ENCODE peak calls at places on chromosomes 2 and 18, in six cellular contexts. L, A, K, N, W and T are unnamed samples.

GRCh38 chr2:216863946-216864345 is 4.1 kb upstream of the TNP1 start:
- DNase-seq in L (no peak), A (no peak), K (no peak), N (no peak), W (no peak), T (no peak)

GRCh38 chr2:100733344-100734187 is 86.4 kb upstream of the NPAS2 start:
- DNase-seq in W (peak), K (no peak), N (peak), A (no peak), L (no peak), T (peak)

GRCh38 chr2:176188969-176189665 is 649 bp downstream of the HOXD1 start:
- DNase-seq in K (no peak), L (no peak), A (no peak), N (peak), W (no peak), T (no peak)

GRCh38 chr2:39488450-39488849 is 51.4 kb upstream of the MAP4K3 start:
- DNase-seq in L (no peak), A (no peak), K (no peak), W (no peak), N (no peak), T (peak)

GRCh38 chr2:41966920-41967319 is 80.9 kb upstream of the PKDCC start:
- DNase-seq in N (no peak), K (no peak), W (no peak), A (peak), L (no peak), T (no peak)

GRCh38 chr2:32627441-32627900 is 379 bp upstream of the TTC27 start:
- DNase-seq in W (peak), K (no peak), N (peak), A (peak), L (no peak), T (no peak)

GRCh38 chr2:10345126-10345525 is 42.4 kb downstream of the HPCAL1 start:
- DNase-seq in L (no peak), N (no peak), W (no peak), K (no peak), A (no peak), T (no peak)

GRCh38 chr18:24627644-24628315 is 167.3 kb downstream of the HRH4 start:
- DNase-seq in W (no peak), A (no peak), N (no peak), L (no peak), K (no peak), T (no peak)

GRCh38 chr2:175207741-175208438 is 26.4 kb upstream of the ATP5MC3 start:
- DNase-seq in K (no peak), L (peak), A (no peak), W (no peak), N (no peak), T (no peak)

GRCh38 chr18:25005602-25006375 is 346.2 kb downstream of the ZNF521 start:
- DNase-seq in W (no peak), L (no peak), K (no peak), N (no peak), A (no peak), T (no peak)

GRCh38 chr18:55189972-55190371 is 230.7 kb upstream of the CCDC68 start:
- DNase-seq in A (no peak), N (peak), L (no peak), K (no peak), W (no peak), T (no peak)

GRCh38 chr2:62501794-62502500 is 4.0 kb downstream of the TMEM17 start:
- DNase-seq in L (no peak), A (no peak), W (no peak), K (no peak), N (no peak), T (peak)

GRCh38 chr2:174332607-174333001 is 2.1 kb upstream of the SP9 start:
- DNase-seq in K (no peak), L (no peak), A (no peak), W (no peak), N (peak), T (peak)

GRCh38 chr2:174334781-174335604 is at the start of gene SP9:
- DNase-seq in A (no peak), N (peak), W (no peak), L (no peak), K (peak), T (no peak)

GRCh38 chr18:58579561-58580047 is 49.3 kb downstream of the ALPK2 start:
- DNase-seq in L (no peak), N (no peak), K (no peak), A (no peak), W (no peak), T (no peak)

GRCh38 chr2:44972771-44973535 is 31.5 kb downstream of the SIX3 start:
- DNase-seq in N (no peak), L (no peak), K (no peak), W (no peak), A (no peak), T (no peak)

GRCh38 chr18:67007999-67008398 is 404.1 kb upstream of the CDH19 start:
- DNase-seq in A (no peak), W (no peak), N (no peak), K (no peak), L (no peak), T (no peak)

GRCh38 chr2:70645733-70646420 is 92.3 kb upstream of the TGFA start:
- DNase-seq in K (no peak), L (no peak), N (peak), W (peak), A (peak), T (peak)

GRCh38 chr2:109222825-109223471 is 93.9 kb downstream of the SH3RF3 start:
- DNase-seq in K (no peak), A (no peak), L (no peak), N (no peak), W (no peak), T (no peak)

GRCh38 chr2:143802871-143803650 is 673.8 kb downstream of the ARHGAP15 start:
- DNase-seq in N (no peak), L (no peak), K (no peak), W (no peak), A (no peak), T (no peak)

GRCh38 chr2:71045151-71045550 is 23.3 kb upstream of the NAGK start:
- DNase-seq in A (no peak), L (no peak), K (no peak), N (no peak), W (no peak), T (no peak)

GRCh38 chr18:40017026-40017425 is 1938.0 kb upstream of the PIK3C3 start:
- DNase-seq in L (no peak), K (no peak), W (no peak), A (no peak), N (no peak), T (no peak)

GRCh38 chr2:160440888-160441287 is 52.7 kb downstream of the RBMS1 start:
- DNase-seq in W (no peak), K (no peak), N (no peak), L (no peak), A (no peak), T (no peak)

GRCh38 chr2:54464334-54464733 is 8.2 kb downstream of the SPTBN1 start:
- DNase-seq in K (no peak), W (no peak), A (no peak), N (no peak), L (no peak), T (no peak)

GRCh38 chr2:144998435-144998834 is 478.5 kb upstream of the ZEB2 start:
- DNase-seq in L (no peak), A (no peak), W (no peak), N (no peak), K (no peak), T (no peak)

GRCh38 chr2:71282493-71282892 is 49.1 kb upstream of the ZNF638 start:
- DNase-seq in A (no peak), N (no peak), L (no peak), K (no peak), W (no peak), T (peak)

GRCh38 chr2:102112692-102113665 is 29.6 kb upstream of the IL1R1 start:
- DNase-seq in W (no peak), A (no peak), N (no peak), L (no peak), K (no peak), T (no peak)

GRCh38 chr2:225512873-225513580 is 113.5 kb downstream of the NYAP2 start:
- DNase-seq in A (no peak), L (no peak), W (no peak), K (no peak), N (no peak), T (peak)

GRCh38 chr2:26658691-26659346 is 17.7 kb upstream of the CIB4 start:
- DNase-seq in K (no peak), A (no peak), L (no peak), W (no peak), N (no peak), T (no peak)

GRCh38 chr2:190649035-190649797 is at the start of gene NAB1:
- DNase-seq in L (peak), K (peak), W (peak), A (peak), N (peak), T (peak)

GRCh38 chr2:36704475-36705150 is 8.1 kb downstream of the VIT start:
- DNase-seq in A (no peak), L (no peak), N (no peak), W (no peak), K (no peak), T (no peak)

GRCh38 chr2:55167630-55167967 is 64.5 kb downstream of the CLHC1 start:
- DNase-seq in A (no peak), W (no peak), N (no peak), K (no peak), L (no peak), T (no peak)

GRCh38 chr2:16425462-16426336 is 239.9 kb downstream of the CYRIA start:
- DNase-seq in K (peak), N (no peak), A (peak), W (no peak), L (no peak), T (no peak)